ENCODE peak calls at places on chromosomes 2 and 18, in four cellular contexts. One of them, this sample, is unnamed.

GRCh38 chr2:119158563-119159347 is at the start of gene C1QL2:
- DNase-seq in HEK293T: peak
- DNase-seq in H1: no peak
- DNase-seq in GM12878: no peak
- DNase-seq in this sample: no peak

GRCh38 chr2:26885651-26886329 is 37.9 kb downstream of the DPYSL5 start:
- DNase-seq in HEK293T: no peak
- DNase-seq in H1: no peak
- DNase-seq in GM12878: no peak
- DNase-seq in this sample: no peak

GRCh38 chr18:59928201-59928600 is 28.4 kb downstream of the PMAIP1 start:
- DNase-seq in HEK293T: no peak
- DNase-seq in H1: no peak
- DNase-seq in GM12878: no peak
- DNase-seq in this sample: no peak

GRCh38 chr2:230505162-230505561 is 89.2 kb downstream of the SP100 start:
- DNase-seq in HEK293T: no peak
- DNase-seq in H1: no peak
- DNase-seq in GM12878: peak
- DNase-seq in this sample: no peak

GRCh38 chr2:118729760-118730159 is 117.7 kb downstream of the EN1 start:
- DNase-seq in HEK293T: no peak
- DNase-seq in H1: no peak
- DNase-seq in GM12878: no peak
- DNase-seq in this sample: no peak

GRCh38 chr2:168188011-168188410 is 59.4 kb downstream of the STK39 start:
- DNase-seq in HEK293T: no peak
- DNase-seq in H1: no peak
- DNase-seq in GM12878: no peak
- DNase-seq in this sample: no peak

GRCh38 chr2:112542123-112542973 is at the start of gene POLR1B:
- DNase-seq in HEK293T: peak
- DNase-seq in H1: peak
- DNase-seq in GM12878: peak
- DNase-seq in this sample: peak

GRCh38 chr2:223101340-223102039 is 49.5 kb downstream of the KCNE4 start:
- DNase-seq in HEK293T: peak
- DNase-seq in H1: peak
- DNase-seq in GM12878: peak
- DNase-seq in this sample: peak

GRCh38 chr2:232372231-232373208 is 6.0 kb upstream of the ALPP start:
- DNase-seq in HEK293T: no peak
- DNase-seq in H1: no peak
- DNase-seq in GM12878: no peak
- DNase-seq in this sample: no peak

GRCh38 chr18:67200665-67201064 is 315.9 kb downstream of the DSEL start:
- DNase-seq in HEK293T: no peak
- DNase-seq in H1: no peak
- DNase-seq in GM12878: no peak
- DNase-seq in this sample: no peak

GRCh38 chr2:11187083-11187619 is 31.9 kb downstream of the SLC66A3 start:
- DNase-seq in HEK293T: no peak
- DNase-seq in H1: no peak
- DNase-seq in GM12878: no peak
- DNase-seq in this sample: no peak

GRCh38 chr2:74551942-74552913 is 1.5 kb downstream of the LOXL3 start:
- DNase-seq in HEK293T: no peak
- DNase-seq in H1: no peak
- DNase-seq in GM12878: no peak
- DNase-seq in this sample: no peak

GRCh38 chr2:191582355-191582754 is 95.6 kb upstream of the NABP1 start:
- DNase-seq in HEK293T: no peak
- DNase-seq in H1: no peak
- DNase-seq in GM12878: no peak
- DNase-seq in this sample: peak

GRCh38 chr2:207483477-207483876 is 46.3 kb upstream of the CREB1 start:
- DNase-seq in HEK293T: no peak
- DNase-seq in H1: no peak
- DNase-seq in GM12878: no peak
- DNase-seq in this sample: no peak

GRCh38 chr2:53859354-53860159 is at the start of gene GPR75:
- DNase-seq in HEK293T: no peak
- DNase-seq in H1: no peak
- DNase-seq in GM12878: no peak
- DNase-seq in this sample: no peak

GRCh38 chr2:237486334-237486818 is 675 bp upstream of the MLPH start:
- DNase-seq in HEK293T: no peak
- DNase-seq in H1: no peak
- DNase-seq in GM12878: no peak
- DNase-seq in this sample: no peak

GRCh38 chr2:101693991-101694588 is 3.4 kb upstream of the MAP4K4 start:
- DNase-seq in HEK293T: no peak
- DNase-seq in H1: no peak
- DNase-seq in GM12878: no peak
- DNase-seq in this sample: no peak

GRCh38 chr2:200226652-200227426 is 79.7 kb upstream of the SPATS2L start:
- DNase-seq in HEK293T: no peak
- DNase-seq in H1: no peak
- DNase-seq in GM12878: no peak
- DNase-seq in this sample: no peak

GRCh38 chr18:48639772-48640432 is 101.1 kb downstream of the CTIF start:
- DNase-seq in HEK293T: no peak
- DNase-seq in H1: no peak
- DNase-seq in GM12878: no peak
- DNase-seq in this sample: no peak

GRCh38 chr2:108412995-108413726 is 35.4 kb downstream of the SULT1C4 start:
- DNase-seq in HEK293T: no peak
- DNase-seq in H1: no peak
- DNase-seq in GM12878: no peak
- DNase-seq in this sample: peak

GRCh38 chr2:68292108-68292710 is 27.5 kb downstream of the CNRIP1 start:
- DNase-seq in HEK293T: peak
- DNase-seq in H1: no peak
- DNase-seq in GM12878: no peak
- DNase-seq in this sample: peak

GRCh38 chr2:150484461-150484931 is 3.0 kb downstream of the RND3 start:
- DNase-seq in HEK293T: no peak
- DNase-seq in H1: no peak
- DNase-seq in GM12878: no peak
- DNase-seq in this sample: no peak

GRCh38 chr2:1550658-1551316 is 137.5 kb downstream of the TPO start:
- DNase-seq in HEK293T: peak
- DNase-seq in H1: no peak
- DNase-seq in GM12878: no peak
- DNase-seq in this sample: no peak

GRCh38 chr2:133774675-133775005 is 206.4 kb upstream of the NCKAP5 start:
- DNase-seq in HEK293T: no peak
- DNase-seq in H1: no peak
- DNase-seq in GM12878: no peak
- DNase-seq in this sample: no peak

GRCh38 chr2:177772529-177772928 is 300.0 kb downstream of the PDE11A start:
- DNase-seq in HEK293T: no peak
- DNase-seq in H1: no peak
- DNase-seq in GM12878: no peak
- DNase-seq in this sample: peak

GRCh38 chr2:56801770-56802169 is 618.0 kb downstream of the CCDC85A start:
- DNase-seq in HEK293T: no peak
- DNase-seq in H1: no peak
- DNase-seq in GM12878: no peak
- DNase-seq in this sample: no peak

GRCh38 chr2:228092056-228092455 is 89.4 kb downstream of the SPHKAP start:
- DNase-seq in HEK293T: no peak
- DNase-seq in H1: no peak
- DNase-seq in GM12878: no peak
- DNase-seq in this sample: no peak

GRCh38 chr18:48901145-48902022 is 49.4 kb downstream of the SMAD7 start:
- DNase-seq in HEK293T: no peak
- DNase-seq in H1: no peak
- DNase-seq in GM12878: no peak
- DNase-seq in this sample: no peak

GRCh38 chr18:46402945-46403344 is 254.1 kb downstream of the LOXHD1 start:
- DNase-seq in HEK293T: no peak
- DNase-seq in H1: no peak
- DNase-seq in GM12878: no peak
- DNase-seq in this sample: no peak

GRCh38 chr2:241812730-241813079 is 3.7 kb downstream of the NEU4 start:
- DNase-seq in HEK293T: no peak
- DNase-seq in H1: no peak
- DNase-seq in GM12878: no peak
- DNase-seq in this sample: no peak

GRCh38 chr2:100015849-100016248 is 126.5 kb downstream of the AFF3 start:
- DNase-seq in HEK293T: no peak
- DNase-seq in H1: no peak
- DNase-seq in GM12878: no peak
- DNase-seq in this sample: no peak

GRCh38 chr18:2883137-2883671 is 36.4 kb downstream of the EMILIN2 start:
- DNase-seq in HEK293T: no peak
- DNase-seq in H1: no peak
- DNase-seq in GM12878: no peak
- DNase-seq in this sample: no peak

GRCh38 chr2:110755494-110756078 is 23.2 kb downstream of the ACOXL start:
- DNase-seq in HEK293T: no peak
- DNase-seq in H1: no peak
- DNase-seq in GM12878: no peak
- DNase-seq in this sample: no peak

GRCh38 chr2:196101325-196101981 is 32.8 kb upstream of the DNAH7 start:
- DNase-seq in HEK293T: no peak
- DNase-seq in H1: no peak
- DNase-seq in GM12878: peak
- DNase-seq in this sample: no peak

GRCh38 chr2:203782262-203782976 is 76.0 kb downstream of the CD28 start:
- DNase-seq in HEK293T: peak
- DNase-seq in H1: peak
- DNase-seq in GM12878: no peak
- DNase-seq in this sample: peak

GRCh38 chr2:189302274-189302948 is 122.8 kb upstream of the COL5A2 start:
- DNase-seq in HEK293T: no peak
- DNase-seq in H1: no peak
- DNase-seq in GM12878: no peak
- DNase-seq in this sample: peak

DNA sequence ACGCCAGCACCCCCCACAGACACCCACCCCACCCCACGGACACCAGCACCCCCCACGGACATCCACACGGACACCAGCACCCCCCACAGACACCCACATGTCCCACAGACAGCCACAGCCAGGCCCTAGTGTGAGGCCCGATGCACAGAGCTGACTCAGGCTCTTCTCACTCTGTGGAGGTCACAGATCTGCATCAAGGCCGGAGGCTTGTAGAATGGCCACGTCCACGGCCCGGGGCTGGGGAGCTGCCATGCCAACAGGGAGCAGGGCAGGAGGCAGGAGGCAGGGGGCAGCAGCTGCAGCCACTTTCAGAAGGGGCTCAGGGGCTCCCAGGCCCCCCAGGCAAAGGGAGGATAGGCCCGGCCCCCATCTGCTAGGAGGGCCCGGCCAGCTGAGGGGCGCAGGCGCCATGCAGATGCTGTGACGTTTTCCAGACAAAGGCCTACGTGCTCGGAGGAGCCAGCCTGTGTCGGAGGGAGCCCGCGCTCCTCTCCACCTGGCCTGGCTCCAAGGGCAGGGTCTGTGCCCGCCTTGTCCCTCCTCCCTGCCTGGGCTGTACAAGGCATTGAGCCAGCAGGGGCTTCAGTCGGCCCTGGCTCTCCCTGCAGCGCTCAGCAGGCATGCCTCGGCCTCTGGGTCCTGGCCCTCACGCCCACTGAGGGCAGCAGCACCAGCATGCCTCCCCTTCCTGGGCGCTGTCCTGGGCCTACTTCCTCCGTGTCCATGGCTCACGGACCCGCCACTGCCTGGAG is 249.0 kb downstream of the TWIST2 start:
- DNase-seq in HEK293T: no peak
- DNase-seq in H1: no peak
- DNase-seq in GM12878: no peak
- DNase-seq in this sample: no peak
- TF ChIP-seq SUZ12 in HEK293T: no peak
- TF ChIP-seq SUZ12 in H1: no peak
- TF ChIP-seq SUZ12 in GM12878: no peak
- TF ChIP-seq SUZ12 in this sample: no peak

DNA sequence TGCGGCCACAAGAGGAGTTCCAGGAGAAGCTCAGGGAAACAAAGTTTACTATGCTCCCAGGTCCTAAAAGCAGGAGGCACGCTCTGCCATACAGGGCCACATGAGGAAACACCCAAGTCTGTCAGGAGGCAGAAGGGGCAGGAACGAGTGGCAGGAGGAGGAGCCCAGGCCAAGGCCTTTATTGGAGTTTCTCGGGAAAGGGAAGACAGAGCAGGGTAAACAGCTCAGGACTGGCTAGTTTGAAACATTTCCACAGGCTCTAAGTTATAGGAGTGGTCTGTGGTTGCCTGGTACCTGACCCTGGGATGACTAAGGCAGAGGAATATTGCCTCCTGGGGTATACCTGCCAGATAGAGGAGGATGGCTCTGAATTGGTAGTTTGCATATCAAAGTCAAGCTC is 3.7 kb upstream of the ZNF638 start:
- DNase-seq in HEK293T: no peak
- DNase-seq in H1: no peak
- DNase-seq in GM12878: no peak
- DNase-seq in this sample: no peak
- TF ChIP-seq SUZ12 in HEK293T: no peak
- TF ChIP-seq SUZ12 in H1: no peak
- TF ChIP-seq SUZ12 in GM12878: no peak
- TF ChIP-seq SUZ12 in this sample: no peak

DNA sequence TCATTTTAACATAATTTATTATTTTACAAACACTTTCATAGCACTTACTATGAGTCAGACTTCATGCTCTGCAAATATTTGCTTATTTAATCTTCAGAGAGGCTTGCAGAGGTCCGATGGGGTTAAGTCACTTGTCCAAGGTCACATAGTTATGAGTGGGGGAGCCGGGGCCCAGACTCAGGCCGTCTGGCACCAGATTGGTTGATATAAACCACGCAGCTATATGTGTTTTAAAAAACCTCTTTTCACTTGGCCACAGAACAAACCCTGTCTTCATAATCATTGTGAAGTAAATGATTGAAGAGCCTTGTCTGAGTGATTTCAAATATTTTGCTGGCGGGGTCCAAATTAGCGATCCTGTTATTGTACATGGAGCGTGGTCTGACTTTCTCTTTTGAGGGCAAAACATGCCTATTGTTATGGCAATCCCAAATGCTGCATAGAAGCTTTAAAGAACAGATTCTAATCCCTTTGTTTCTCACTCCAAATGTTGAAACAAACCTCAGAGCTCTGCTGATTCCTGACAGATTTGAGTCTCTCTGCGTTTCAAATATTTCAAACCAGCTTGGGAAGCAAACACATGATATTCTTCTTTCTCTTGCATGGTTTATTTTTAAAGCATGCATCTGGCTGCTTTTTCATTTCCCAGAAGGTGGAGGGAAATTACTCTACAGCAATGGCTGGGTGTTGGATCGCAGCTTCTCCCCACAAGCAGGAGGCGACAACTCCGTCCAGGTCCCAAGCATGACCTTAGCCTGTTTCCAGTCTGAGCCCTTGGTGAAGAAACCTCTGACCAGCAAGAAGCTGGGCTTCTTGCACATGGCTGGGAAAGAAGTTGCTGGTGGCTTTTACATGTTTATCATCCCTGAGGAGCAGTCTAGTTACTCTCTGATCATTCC is 142.4 kb downstream of the DDX1 start:
- DNase-seq in HEK293T: no peak
- DNase-seq in H1: no peak
- DNase-seq in GM12878: no peak
- DNase-seq in this sample: peak
- TF ChIP-seq SUZ12 in HEK293T: no peak
- TF ChIP-seq SUZ12 in H1: no peak
- TF ChIP-seq SUZ12 in GM12878: no peak
- TF ChIP-seq SUZ12 in this sample: no peak

GRCh38 chr2:28547906-28548600 is 52.2 kb downstream of the PLB1 start:
- DNase-seq in HEK293T: no peak
- DNase-seq in H1: no peak
- DNase-seq in GM12878: no peak
- DNase-seq in this sample: no peak
- TF ChIP-seq SUZ12 in HEK293T: no peak
- TF ChIP-seq SUZ12 in H1: no peak
- TF ChIP-seq SUZ12 in GM12878: no peak
- TF ChIP-seq SUZ12 in this sample: no peak